ENCODE peak calls at places on chromosomes 11 and 22, in six cellular contexts. C is GM12892, O is stomach, A is HCT116, D is T-cell, Y is bronchial epithelial cell. L is an unnamed sample.

GRCh38 chr11:77446911-77447629 is 26.8 kb downstream of the PAK1 start:
- DNase-seq in D (no peak), C (no peak), A (no peak), O (no peak), Y (peak; percentile 67), L (peak; percentile 21)

GRCh38 chr11:2928605-2929510 is at the start of gene PHLDA2:
- DNase-seq in O (peak; percentile 71), C (no peak), A (peak; percentile 41), D (peak; percentile 46), Y (peak; percentile 56), L (peak; percentile 54)

GRCh38 chr11:4916581-4916980 is 2.6 kb downstream of the OR51G2 start:
- DNase-seq in O (no peak), A (no peak), D (no peak), C (no peak), Y (no peak), L (no peak)

GRCh38 chr11:96744697-96745096 is 354.9 kb downstream of the JRKL start:
- DNase-seq in D (no peak), C (no peak), A (no peak), O (no peak), Y (no peak), L (no peak)

GRCh38 chr11:72773291-72773690 is 20.6 kb downstream of the STARD10 start:
- DNase-seq in D (no peak), C (no peak), A (no peak), O (no peak), Y (peak; percentile 87), L (no peak)

GRCh38 chr11:58742981-58743880 is 11.5 kb upstream of the GLYAT start:
- DNase-seq in C (no peak), A (no peak), Y (no peak), D (no peak), O (no peak), L (peak; percentile 6)

GRCh38 chr11:64361659-64362058 is 2.7 kb downstream of the RPS6KA4 start:
- DNase-seq in Y (no peak), A (no peak), O (no peak), C (no peak), D (no peak), L (no peak)

GRCh38 chr11:36577859-36578258 is 10.1 kb downstream of the RAG1 start:
- DNase-seq in Y (peak; percentile 40), O (no peak), D (no peak), A (no peak), C (no peak), L (no peak)

GRCh38 chr11:94149435-94149834 is 20.8 kb downstream of the PANX1 start:
- DNase-seq in O (no peak), Y (peak; percentile 75), A (no peak), D (no peak), C (no peak), L (no peak)

GRCh38 chr11:92628401-92629292 is 340.8 kb upstream of the MTNR1B start:
- DNase-seq in A (no peak), O (no peak), Y (no peak), D (no peak), C (no peak), L (no peak)

GRCh38 chr11:45369294-45369693 is 83.2 kb upstream of the SYT13 start:
- DNase-seq in Y (no peak), O (no peak), C (no peak), A (no peak), D (no peak), L (no peak)

GRCh38 chr22:32023251-32023827 is 19.7 kb upstream of the SLC5A1 start:
- DNase-seq in O (no peak), D (no peak), Y (peak; percentile 80), A (no peak), C (no peak), L (no peak)

GRCh38 chr11:33500865-33501479 is 199.7 kb downstream of the C11orf91 start:
- DNase-seq in C (no peak), A (no peak), Y (peak; percentile 37), D (no peak), O (no peak), L (peak; percentile 33)

GRCh38 chr11:2929511-2929879 is 275 bp upstream of the PHLDA2 start:
- DNase-seq in O (peak; percentile 84), D (no peak), C (no peak), A (peak; percentile 52), Y (peak; percentile 65), L (peak; percentile 50)

GRCh38 chr11:9943346-9944110 is 279.7 kb downstream of the SWAP70 start:
- DNase-seq in A (no peak), O (no peak), C (no peak), D (no peak), Y (peak; percentile 73), L (no peak)

GRCh38 chr11:117856252-117856651 is 20.2 kb downstream of the FXYD6 start:
- DNase-seq in C (no peak), O (peak; percentile 11), Y (no peak), A (no peak), D (no peak), L (no peak)

GRCh38 chr11:57647960-57648776 is 1.5 kb downstream of the YPEL4 start:
- DNase-seq in D (no peak), A (no peak), Y (no peak), O (no peak), C (no peak), L (peak; percentile 26)

GRCh38 chr11:124518900-124519541 is 24.4 kb downstream of the OR8B12 start:
- DNase-seq in Y (peak; percentile 21), A (no peak), C (no peak), O (no peak), D (no peak), L (peak; percentile 23)

GRCh38 chr22:32144875-32145274 is 14.2 kb downstream of the C22orf42 start:
- DNase-seq in Y (peak; percentile 23), A (no peak), C (no peak), O (no peak), D (no peak), L (peak; percentile 91)

GRCh38 chr22:23831781-23832180 is 7.0 kb downstream of the DERL3 start:
- DNase-seq in Y (no peak), A (no peak), D (no peak), O (no peak), C (no peak), L (no peak)

GRCh38 chr11:3056296-3057068 is 741 bp downstream of the CARS1 start:
- DNase-seq in C (no peak), O (peak; percentile 54), Y (peak; percentile 7), D (no peak), A (no peak), L (peak; percentile 68)

GRCh38 chr11:96254087-96254486 is 88.9 kb downstream of the MAML2 start:
- DNase-seq in Y (no peak), C (no peak), O (no peak), A (no peak), D (peak; percentile 36), L (peak; percentile 79)

GRCh38 chr11:61378713-61379313 is 13.6 kb upstream of the TMEM216 start:
- DNase-seq in Y (peak; percentile 96), C (no peak), A (no peak), O (no peak), D (no peak), L (peak; percentile 95)

GRCh38 chr11:9708544-9708943 is 44.7 kb downstream of the SWAP70 start:
- DNase-seq in A (no peak), O (no peak), C (no peak), Y (no peak), D (no peak), L (no peak)

GRCh38 chr22:46763051-46763705 is 728 bp downstream of the TBC1D22A start:
- DNase-seq in Y (no peak), C (peak; percentile 71), D (peak; percentile 35), O (no peak), A (no peak), L (peak; percentile 59)

GRCh38 chr11:1442163-1442562 is 44.4 kb downstream of the MOB2 start:
- DNase-seq in A (no peak), C (no peak), D (no peak), O (no peak), Y (no peak), L (no peak)

GRCh38 chr22:17266261-17266971 is 47.2 kb upstream of the ADA2 start:
- DNase-seq in Y (no peak), O (no peak), D (peak; percentile 22), C (no peak), A (no peak), L (peak; percentile 64)

GRCh38 chr11:34616830-34617504 is 3.9 kb upstream of the EHF start:
- DNase-seq in O (peak; percentile 65), C (no peak), Y (no peak), D (no peak), A (no peak), L (no peak)

GRCh38 chr11:72932132-72932570 is 117.9 kb downstream of the ATG16L2 start:
- DNase-seq in D (no peak), A (no peak), C (no peak), Y (no peak), O (no peak), L (no peak)

GRCh38 chr11:11129118-11129517 is 223.9 kb downstream of the CSNK2A3 start:
- DNase-seq in O (no peak), A (no peak), C (no peak), D (no peak), Y (no peak), L (no peak)

GRCh38 chr22:50531546-50532352 is 1.9 kb upstream of the TYMP start:
- DNase-seq in A (no peak), C (peak; percentile 63), Y (peak; percentile 38), O (peak; percentile 84), D (no peak), L (peak; percentile 77)

GRCh38 chr22:24402460-24403192 is 24.8 kb upstream of the ADORA2A start:
- DNase-seq in A (peak; percentile 82), Y (peak; percentile 94), D (no peak), O (peak; percentile 75), C (no peak), L (peak; percentile 65)

GRCh38 chr11:128336203-128336602 is 251.2 kb downstream of the ETS1 start:
- DNase-seq in A (no peak), Y (no peak), O (peak; percentile 39), D (no peak), C (no peak), L (no peak)

GRCh38 chr11:87122852-87123251 is 85.1 kb downstream of the TMEM135 start:
- DNase-seq in D (no peak), Y (no peak), A (no peak), O (no peak), C (no peak), L (no peak)

GRCh38 chr11:1075341-1075911 is 752 bp downstream of the MUC2 start:
- DNase-seq in D (no peak), Y (no peak), O (no peak), A (no peak), C (no peak), L (no peak)

GRCh38 chr11:70212227-70212811 is 9.2 kb downstream of the FADD start:
- DNase-seq in D (no peak), A (no peak), C (no peak), O (peak; percentile 64), Y (no peak), L (no peak)

GRCh38 chr11:2650343-2650867 is 49.4 kb downstream of the KCNQ1OT1 start:
- DNase-seq in Y (no peak), A (no peak), C (no peak), D (no peak), O (no peak), L (no peak)

GRCh38 chr11:77170107-77170506 is 42.1 kb downstream of the MYO7A start:
- DNase-seq in A (no peak), Y (peak; percentile 12), O (no peak), C (no peak), D (no peak), L (no peak)

GRCh38 chr11:48095779-48096470 is 115.6 kb downstream of the PTPRJ start:
- DNase-seq in Y (no peak), C (no peak), A (no peak), D (no peak), O (no peak), L (peak; percentile 62)